ENCODE peak calls at places on chromosomes 2 and 18, in nine cellular contexts. One of them, this sample, is unnamed.

GRCh38 chr2:46565364-46565763 is 86.0 kb downstream of the TMEM247 start:
- DNase-seq in LNCaP clone FGC: no peak
- DNase-seq in fibroblast of mammary gland: no peak
- DNase-seq in AG09309: no peak
- DNase-seq in mucosa of descending colon: no peak
- DNase-seq in astrocyte of the cerebellum: no peak
- DNase-seq in neuronal stem cell: no peak
- DNase-seq in skeletal muscle cell: no peak
- DNase-seq in IMR-90: no peak
- DNase-seq in this sample: no peak

GRCh38 chr2:152766908-152767307 is 48.5 kb downstream of the ARL6IP6 start:
- DNase-seq in skeletal muscle cell: peak
- DNase-seq in LNCaP clone FGC: no peak
- DNase-seq in astrocyte of the cerebellum: peak
- DNase-seq in AG09309: no peak
- DNase-seq in mucosa of descending colon: no peak
- DNase-seq in fibroblast of mammary gland: peak
- DNase-seq in neuronal stem cell: no peak
- DNase-seq in IMR-90: peak
- DNase-seq in this sample: no peak

GRCh38 chr18:45249306-45249705 is 366.0 kb upstream of the SLC14A2 start:
- DNase-seq in IMR-90: peak
- DNase-seq in skeletal muscle cell: no peak
- DNase-seq in astrocyte of the cerebellum: no peak
- DNase-seq in AG09309: peak
- DNase-seq in fibroblast of mammary gland: no peak
- DNase-seq in LNCaP clone FGC: no peak
- DNase-seq in mucosa of descending colon: no peak
- DNase-seq in neuronal stem cell: no peak
- DNase-seq in this sample: peak

GRCh38 chr18:50791599-50792438 is 28.0 kb downstream of the MRO start:
- DNase-seq in astrocyte of the cerebellum: no peak
- DNase-seq in fibroblast of mammary gland: no peak
- DNase-seq in neuronal stem cell: no peak
- DNase-seq in mucosa of descending colon: no peak
- DNase-seq in LNCaP clone FGC: peak
- DNase-seq in skeletal muscle cell: no peak
- DNase-seq in AG09309: no peak
- DNase-seq in IMR-90: no peak
- DNase-seq in this sample: no peak

GRCh38 chr18:23460285-23461273 is 7.5 kb downstream of the RIOK3 start:
- DNase-seq in IMR-90: no peak
- DNase-seq in fibroblast of mammary gland: no peak
- DNase-seq in AG09309: no peak
- DNase-seq in neuronal stem cell: no peak
- DNase-seq in LNCaP clone FGC: no peak
- DNase-seq in astrocyte of the cerebellum: no peak
- DNase-seq in skeletal muscle cell: no peak
- DNase-seq in mucosa of descending colon: peak
- DNase-seq in this sample: no peak

GRCh38 chr2:4247796-4248195 is 544.4 kb downstream of the DCDC2C start:
- DNase-seq in fibroblast of mammary gland: no peak
- DNase-seq in AG09309: no peak
- DNase-seq in neuronal stem cell: no peak
- DNase-seq in LNCaP clone FGC: no peak
- DNase-seq in mucosa of descending colon: no peak
- DNase-seq in astrocyte of the cerebellum: no peak
- DNase-seq in IMR-90: no peak
- DNase-seq in skeletal muscle cell: no peak
- DNase-seq in this sample: no peak

GRCh38 chr2:16257001-16257724 is 316.8 kb downstream of the MYCN start:
- DNase-seq in LNCaP clone FGC: no peak
- DNase-seq in IMR-90: no peak
- DNase-seq in fibroblast of mammary gland: no peak
- DNase-seq in mucosa of descending colon: no peak
- DNase-seq in astrocyte of the cerebellum: no peak
- DNase-seq in AG09309: no peak
- DNase-seq in neuronal stem cell: no peak
- DNase-seq in skeletal muscle cell: peak
- DNase-seq in this sample: no peak

GRCh38 chr2:46306320-46306719 is 9.1 kb downstream of the EPAS1 start:
- DNase-seq in AG09309: no peak
- DNase-seq in LNCaP clone FGC: peak
- DNase-seq in IMR-90: peak
- DNase-seq in skeletal muscle cell: no peak
- DNase-seq in neuronal stem cell: no peak
- DNase-seq in fibroblast of mammary gland: peak
- DNase-seq in mucosa of descending colon: no peak
- DNase-seq in astrocyte of the cerebellum: no peak
- DNase-seq in this sample: no peak

GRCh38 chr18:10378688-10379465 is 75.6 kb upstream of the APCDD1 start:
- DNase-seq in skeletal muscle cell: peak
- DNase-seq in IMR-90: peak
- DNase-seq in AG09309: peak
- DNase-seq in LNCaP clone FGC: no peak
- DNase-seq in neuronal stem cell: no peak
- DNase-seq in fibroblast of mammary gland: peak
- DNase-seq in mucosa of descending colon: no peak
- DNase-seq in astrocyte of the cerebellum: no peak
- DNase-seq in this sample: no peak

GRCh38 chr18:55768255-55768654 is 180.3 kb upstream of the TCF4 start:
- DNase-seq in AG09309: no peak
- DNase-seq in neuronal stem cell: no peak
- DNase-seq in LNCaP clone FGC: no peak
- DNase-seq in astrocyte of the cerebellum: no peak
- DNase-seq in mucosa of descending colon: no peak
- DNase-seq in IMR-90: peak
- DNase-seq in skeletal muscle cell: no peak
- DNase-seq in fibroblast of mammary gland: no peak
- DNase-seq in this sample: no peak

GRCh38 chr2:109487237-109487869 is 126.4 kb downstream of the SEPTIN10 start:
- DNase-seq in LNCaP clone FGC: no peak
- DNase-seq in mucosa of descending colon: no peak
- DNase-seq in fibroblast of mammary gland: peak
- DNase-seq in astrocyte of the cerebellum: peak
- DNase-seq in skeletal muscle cell: peak
- DNase-seq in neuronal stem cell: no peak
- DNase-seq in AG09309: peak
- DNase-seq in IMR-90: peak
- DNase-seq in this sample: no peak

GRCh38 chr2:71068218-71069035 is at the start of gene NAGK:
- DNase-seq in mucosa of descending colon: peak
- DNase-seq in skeletal muscle cell: peak
- DNase-seq in AG09309: peak
- DNase-seq in IMR-90: peak
- DNase-seq in fibroblast of mammary gland: peak
- DNase-seq in neuronal stem cell: peak
- DNase-seq in astrocyte of the cerebellum: peak
- DNase-seq in LNCaP clone FGC: peak
- DNase-seq in this sample: peak

GRCh38 chr2:71069376-71069775 is 928 bp downstream of the NAGK start:
- DNase-seq in astrocyte of the cerebellum: no peak
- DNase-seq in IMR-90: peak
- DNase-seq in LNCaP clone FGC: no peak
- DNase-seq in fibroblast of mammary gland: peak
- DNase-seq in skeletal muscle cell: no peak
- DNase-seq in mucosa of descending colon: no peak
- DNase-seq in neuronal stem cell: no peak
- DNase-seq in AG09309: no peak
- DNase-seq in this sample: no peak

GRCh38 chr2:71071681-71072398 is 3.4 kb downstream of the NAGK start:
- DNase-seq in neuronal stem cell: no peak
- DNase-seq in fibroblast of mammary gland: no peak
- DNase-seq in LNCaP clone FGC: peak
- DNase-seq in mucosa of descending colon: peak
- DNase-seq in skeletal muscle cell: no peak
- DNase-seq in astrocyte of the cerebellum: no peak
- DNase-seq in AG09309: no peak
- DNase-seq in IMR-90: no peak
- DNase-seq in this sample: peak

GRCh38 chr2:71072492-71072891 is 4.0 kb downstream of the NAGK start:
- DNase-seq in astrocyte of the cerebellum: no peak
- DNase-seq in IMR-90: no peak
- DNase-seq in mucosa of descending colon: no peak
- DNase-seq in skeletal muscle cell: no peak
- DNase-seq in AG09309: no peak
- DNase-seq in fibroblast of mammary gland: no peak
- DNase-seq in LNCaP clone FGC: no peak
- DNase-seq in neuronal stem cell: no peak
- DNase-seq in this sample: no peak

DNA sequence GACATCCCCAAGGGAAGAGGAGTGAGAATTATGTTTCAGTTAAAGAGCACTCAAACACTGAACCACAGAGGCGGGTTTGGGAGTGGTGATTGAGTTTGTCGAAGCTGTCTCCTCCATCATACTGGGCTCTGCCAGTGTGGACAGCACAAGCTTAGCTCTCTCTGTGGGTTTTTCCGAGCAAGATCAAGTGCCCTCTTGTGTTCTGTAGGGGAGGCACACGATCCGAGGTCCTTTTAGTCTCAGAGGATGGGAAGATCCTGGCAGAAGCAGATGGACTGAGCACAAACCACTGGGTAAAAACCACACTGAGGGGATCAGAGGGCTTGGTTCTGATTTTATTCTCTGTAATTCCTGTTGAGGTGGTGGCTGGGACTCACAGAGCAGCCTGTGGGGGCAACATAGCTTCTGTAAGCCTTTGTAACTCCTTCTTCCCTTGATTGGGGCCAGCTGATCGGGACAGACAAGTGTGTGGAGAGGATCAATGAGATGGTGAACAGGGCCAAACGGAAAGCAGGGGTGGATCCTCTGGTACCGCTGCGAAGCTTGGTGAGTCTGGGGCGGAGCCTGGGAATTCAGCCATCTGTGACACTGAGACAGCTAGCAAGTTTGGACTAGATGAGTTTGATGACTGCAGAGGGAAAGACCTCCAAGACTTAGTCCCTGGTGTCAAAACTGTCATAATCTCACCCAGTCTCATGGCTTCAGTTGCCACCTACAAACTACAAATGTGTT is 2.0 kb downstream of the NAGK start:
- DNase-seq in LNCaP clone FGC: no peak
- DNase-seq in neuronal stem cell: no peak
- DNase-seq in IMR-90: peak
- DNase-seq in fibroblast of mammary gland: peak
- DNase-seq in astrocyte of the cerebellum: no peak
- DNase-seq in mucosa of descending colon: no peak
- DNase-seq in skeletal muscle cell: no peak
- DNase-seq in AG09309: no peak
- DNase-seq in this sample: no peak
- H3K4me3 ChIP-seq in LNCaP clone FGC: no peak
- H3K4me3 ChIP-seq in neuronal stem cell: no peak
- H3K4me3 ChIP-seq in IMR-90: no peak
- H3K4me3 ChIP-seq in fibroblast of mammary gland: no peak
- H3K4me3 ChIP-seq in astrocyte of the cerebellum: peak
- H3K4me3 ChIP-seq in mucosa of descending colon: no peak
- H3K4me3 ChIP-seq in skeletal muscle cell: no peak
- H3K4me3 ChIP-seq in AG09309: no peak
- H3K4me3 ChIP-seq in this sample: no peak

GRCh38 chr2:62524293-62524941 is 18.4 kb upstream of the TMEM17 start:
- DNase-seq in neuronal stem cell: no peak
- DNase-seq in astrocyte of the cerebellum: no peak
- DNase-seq in mucosa of descending colon: no peak
- DNase-seq in AG09309: no peak
- DNase-seq in skeletal muscle cell: no peak
- DNase-seq in fibroblast of mammary gland: peak
- DNase-seq in IMR-90: no peak
- DNase-seq in LNCaP clone FGC: no peak
- DNase-seq in this sample: no peak
- H3K4me3 ChIP-seq in neuronal stem cell: no peak
- H3K4me3 ChIP-seq in astrocyte of the cerebellum: no peak
- H3K4me3 ChIP-seq in mucosa of descending colon: no peak
- H3K4me3 ChIP-seq in AG09309: no peak
- H3K4me3 ChIP-seq in skeletal muscle cell: no peak
- H3K4me3 ChIP-seq in fibroblast of mammary gland: no peak
- H3K4me3 ChIP-seq in IMR-90: no peak
- H3K4me3 ChIP-seq in LNCaP clone FGC: no peak
- H3K4me3 ChIP-seq in this sample: no peak

GRCh38 chr2:10905006-10905871 is 6.5 kb upstream of the KCNF1 start:
- DNase-seq in mucosa of descending colon: no peak
- DNase-seq in fibroblast of mammary gland: no peak
- DNase-seq in LNCaP clone FGC: no peak
- DNase-seq in skeletal muscle cell: no peak
- DNase-seq in astrocyte of the cerebellum: no peak
- DNase-seq in AG09309: no peak
- DNase-seq in neuronal stem cell: no peak
- DNase-seq in IMR-90: no peak
- DNase-seq in this sample: no peak
- H3K4me3 ChIP-seq in mucosa of descending colon: no peak
- H3K4me3 ChIP-seq in fibroblast of mammary gland: no peak
- H3K4me3 ChIP-seq in LNCaP clone FGC: no peak
- H3K4me3 ChIP-seq in skeletal muscle cell: no peak
- H3K4me3 ChIP-seq in astrocyte of the cerebellum: no peak
- H3K4me3 ChIP-seq in AG09309: no peak
- H3K4me3 ChIP-seq in neuronal stem cell: no peak
- H3K4me3 ChIP-seq in IMR-90: no peak
- H3K4me3 ChIP-seq in this sample: no peak

GRCh38 chr18:76619342-76620315 is 124.6 kb upstream of the ZNF516 start:
- DNase-seq in skeletal muscle cell: peak
- DNase-seq in AG09309: no peak
- DNase-seq in astrocyte of the cerebellum: peak
- DNase-seq in fibroblast of mammary gland: peak
- DNase-seq in LNCaP clone FGC: no peak
- DNase-seq in IMR-90: peak
- DNase-seq in neuronal stem cell: peak
- DNase-seq in mucosa of descending colon: peak
- DNase-seq in this sample: peak
- H3K4me3 ChIP-seq in skeletal muscle cell: peak
- H3K4me3 ChIP-seq in AG09309: peak
- H3K4me3 ChIP-seq in astrocyte of the cerebellum: no peak
- H3K4me3 ChIP-seq in fibroblast of mammary gland: peak
- H3K4me3 ChIP-seq in LNCaP clone FGC: no peak
- H3K4me3 ChIP-seq in IMR-90: peak
- H3K4me3 ChIP-seq in neuronal stem cell: peak
- H3K4me3 ChIP-seq in mucosa of descending colon: no peak
- H3K4me3 ChIP-seq in this sample: peak

GRCh38 chr18:67468038-67468437 is 48.5 kb downstream of the DSEL start:
- DNase-seq in astrocyte of the cerebellum: no peak
- DNase-seq in fibroblast of mammary gland: no peak
- DNase-seq in LNCaP clone FGC: no peak
- DNase-seq in mucosa of descending colon: no peak
- DNase-seq in neuronal stem cell: no peak
- DNase-seq in skeletal muscle cell: no peak
- DNase-seq in AG09309: no peak
- DNase-seq in IMR-90: no peak
- DNase-seq in this sample: no peak
- H3K4me3 ChIP-seq in astrocyte of the cerebellum: no peak
- H3K4me3 ChIP-seq in fibroblast of mammary gland: no peak
- H3K4me3 ChIP-seq in LNCaP clone FGC: no peak
- H3K4me3 ChIP-seq in mucosa of descending colon: no peak
- H3K4me3 ChIP-seq in neuronal stem cell: no peak
- H3K4me3 ChIP-seq in skeletal muscle cell: no peak
- H3K4me3 ChIP-seq in AG09309: no peak
- H3K4me3 ChIP-seq in IMR-90: no peak
- H3K4me3 ChIP-seq in this sample: no peak